ENCODE peak calls at places on chromosome 1, in eight cellular contexts. S, U, G, X, L, B, E and H are unnamed samples.

GRCh38 chr1:28893403-28894102 is 20.8 kb upstream of the EPB41 start:
- DNase-seq in U (no peak), B (peak), G (peak), E (peak), X (peak), L (no peak), S (peak), H (peak)

GRCh38 chr1:86155061-86155806 is 1.3 kb downstream of the COL24A1 start:
- DNase-seq in X (peak), U (peak), E (no peak), L (peak), S (peak), G (peak), B (peak), H (peak)

GRCh38 chr1:228378453-228379164 is 28.0 kb downstream of the TRIM11 start:
- DNase-seq in L (peak), G (peak), B (peak), U (peak), X (peak), S (peak), E (peak), H (peak)

GRCh38 chr1:37958690-37959089 is 11.8 kb upstream of the INPP5B start:
- DNase-seq in E (no peak), S (peak), L (peak), X (no peak), U (no peak), B (no peak), G (no peak), H (no peak)

GRCh38 chr1:62299426-62300200 is 19.6 kb downstream of the KANK4 start:
- DNase-seq in E (peak), G (no peak), B (no peak), X (no peak), L (peak), U (no peak), S (no peak), H (no peak)

GRCh38 chr1:54806931-54807611 is 5.9 kb upstream of the TTC22 start:
- DNase-seq in L (no peak), S (peak), X (no peak), E (no peak), G (no peak), U (no peak), B (no peak), H (no peak)

GRCh38 chr1:17213433-17214148 is 8.7 kb downstream of the PADI1 start:
- DNase-seq in G (no peak), B (no peak), U (no peak), L (no peak), S (no peak), E (no peak), X (no peak), H (no peak)

GRCh38 chr1:20361401-20361800 is 70.7 kb downstream of the VWA5B1 start:
- DNase-seq in L (peak), G (no peak), B (no peak), E (no peak), X (no peak), U (no peak), S (no peak), H (no peak)

GRCh38 chr1:170592591-170593111 is 60.7 kb downstream of the GORAB start:
- DNase-seq in S (peak), X (no peak), E (no peak), B (no peak), U (no peak), L (no peak), G (no peak), H (no peak)

GRCh38 chr1:226111109-226111864 is 48.8 kb downstream of the H3-3A start:
- DNase-seq in G (no peak), B (no peak), U (no peak), E (no peak), L (no peak), S (no peak), X (no peak), H (no peak)

GRCh38 chr1:169584483-169585144 is 1.7 kb downstream of the F5 start:
- DNase-seq in L (no peak), U (no peak), X (no peak), G (no peak), B (no peak), S (no peak), E (peak), H (no peak)

GRCh38 chr1:117695796-117696505 is 90.1 kb downstream of the TENT5C start:
- DNase-seq in B (no peak), E (peak), U (no peak), S (peak), G (no peak), X (no peak), L (peak), H (no peak)

GRCh38 chr1:20440785-20441200 is 45.2 kb downstream of the CAMK2N1 start:
- DNase-seq in X (peak), U (peak), G (peak), S (peak), B (no peak), E (peak), L (peak), H (peak)

GRCh38 chr1:202615501-202616354 is 94.5 kb downstream of the SYT2 start:
- DNase-seq in U (peak), L (peak), S (peak), X (no peak), E (peak), B (no peak), G (no peak), H (no peak)

GRCh38 chr1:214332950-214333798 is 52.2 kb downstream of the SMYD2 start:
- DNase-seq in G (peak), E (peak), U (no peak), L (peak), X (peak), S (peak), B (no peak), H (peak)

GRCh38 chr1:91804546-91805023 is 81.4 kb downstream of the TGFBR3 start:
- DNase-seq in U (no peak), B (no peak), G (no peak), E (peak), X (no peak), L (peak), S (peak), H (no peak)

GRCh38 chr1:161886589-161886988 is 120.5 kb downstream of the ATF6 start:
- DNase-seq in X (no peak), G (no peak), S (no peak), E (no peak), U (no peak), L (no peak), B (no peak), H (no peak)

GRCh38 chr1:208496467-208497371 is 252.5 kb upstream of the PLXNA2 start:
- DNase-seq in G (no peak), B (no peak), L (no peak), E (no peak), U (no peak), X (no peak), S (no peak), H (no peak)

GRCh38 chr1:33470495-33471012 is 1.9 kb upstream of the ZSCAN20 start:
- DNase-seq in U (peak), L (peak), X (peak), S (peak), G (peak), B (peak), E (peak), H (peak)

GRCh38 chr1:42206164-42206563 is 41.6 kb upstream of the GUCA2A start:
- DNase-seq in L (no peak), S (no peak), X (no peak), G (no peak), U (no peak), B (no peak), E (no peak), H (no peak)

GRCh38 chr1:42211224-42211623 is 46.7 kb upstream of the GUCA2A start:
- DNase-seq in X (no peak), G (no peak), L (no peak), U (no peak), E (no peak), S (peak), B (no peak), H (no peak)

GRCh38 chr1:42210421-42211133 is 46.0 kb upstream of the GUCA2A start:
- DNase-seq in X (no peak), B (no peak), L (no peak), G (no peak), U (no peak), S (peak), E (no peak), H (no peak)

GRCh38 chr1:42214447-42214871 is 49.9 kb upstream of the GUCA2A start:
- DNase-seq in G (no peak), B (no peak), L (peak), S (peak), E (peak), U (no peak), X (no peak), H (no peak)

DNA sequence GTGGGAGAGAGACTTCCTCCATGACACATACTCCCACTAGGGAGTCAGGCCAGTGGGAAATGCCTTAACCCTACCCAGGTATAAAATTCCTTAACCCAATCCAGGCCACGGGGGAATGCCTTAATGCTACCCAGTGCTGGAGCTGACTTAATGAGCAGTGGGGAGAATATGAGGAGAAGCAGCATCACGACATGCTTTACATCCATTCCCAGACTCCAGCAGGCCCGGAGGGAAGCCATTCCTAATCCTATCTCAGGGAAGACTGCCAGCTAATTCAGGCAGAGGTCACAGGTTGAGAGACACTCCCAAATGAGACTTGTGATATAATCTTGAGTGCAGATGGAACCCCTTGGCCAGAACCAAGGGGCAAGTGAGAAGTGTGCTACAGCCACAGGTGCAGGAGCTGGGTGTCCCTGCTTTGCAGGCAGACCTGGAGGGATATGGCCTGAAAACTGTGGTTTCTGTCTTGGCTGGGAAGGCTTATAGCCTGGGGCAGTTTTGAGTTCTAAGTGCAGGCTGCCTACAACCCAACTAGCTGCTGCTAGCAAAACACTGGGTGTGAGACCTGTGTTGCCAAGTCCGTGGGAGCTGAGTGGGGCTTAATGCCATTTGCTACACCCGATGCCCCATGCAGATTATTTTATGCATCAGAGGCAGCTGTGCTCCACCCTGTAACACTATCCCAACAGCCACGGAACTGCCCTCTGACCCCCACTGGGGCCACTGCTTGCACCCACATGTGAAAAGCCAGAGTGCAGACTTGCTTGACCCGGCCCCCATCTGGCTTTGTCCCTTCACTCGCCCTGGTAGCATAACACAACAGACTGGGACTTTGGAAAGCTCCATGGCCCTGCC is 45.2 kb upstream of the GUCA2A start:
- DNase-seq in U (no peak), B (peak), S (no peak), X (no peak), E (peak), G (no peak), L (no peak), H (peak)
- TF ChIP-seq CTCF in U (no peak), B (no peak), S (no peak), X (no peak), E (no peak), G (no peak), L (no peak), H (no peak)

GRCh38 chr1:193069748-193070394 is 10.5 kb downstream of the RO60 start:
- DNase-seq in B (no peak), E (peak), X (peak), G (peak), U (no peak), L (peak), S (peak), H (no peak)
- TF ChIP-seq CTCF in B (no peak), E (peak), X (peak), G (peak), U (no peak), L (peak), S (peak), H (peak)

GRCh38 chr1:9065213-9065751 is 4.2 kb downstream of the SLC2A5 start:
- DNase-seq in X (no peak), B (no peak), E (no peak), S (no peak), G (no peak), U (no peak), L (no peak), H (no peak)
- TF ChIP-seq CTCF in X (no peak), B (no peak), E (no peak), S (no peak), G (no peak), U (no peak), L (no peak), H (no peak)

GRCh38 chr1:201022824-201023516 is 544 bp downstream of the KIF21B start:
- DNase-seq in L (no peak), U (no peak), X (peak), E (no peak), B (peak), G (peak), S (no peak), H (no peak)
- TF ChIP-seq CTCF in L (no peak), U (no peak), X (peak), E (no peak), B (no peak), G (no peak), S (no peak), H (no peak)

GRCh38 chr1:99445486-99445885 is 181.2 kb downstream of the PLPPR4 start:
- DNase-seq in E (no peak), L (peak), S (peak), X (no peak), B (no peak), G (no peak), U (no peak), H (no peak)

GRCh38 chr1:99447716-99448115 is 183.4 kb downstream of the PLPPR4 start:
- DNase-seq in U (no peak), L (no peak), X (no peak), G (no peak), S (no peak), E (no peak), B (no peak), H (no peak)
- TF ChIP-seq CTCF in U (no peak), L (no peak), X (no peak), G (no peak), S (no peak), E (no peak), B (no peak), H (no peak)

GRCh38 chr1:46524843-46525242 is 26.6 kb downstream of the KNCN start:
- DNase-seq in G (no peak), S (no peak), U (no peak), L (no peak), B (peak), E (no peak), X (no peak), H (no peak)
- TF ChIP-seq CTCF in G (no peak), S (no peak), U (no peak), L (no peak), B (no peak), E (no peak), X (no peak), H (no peak)

DNA sequence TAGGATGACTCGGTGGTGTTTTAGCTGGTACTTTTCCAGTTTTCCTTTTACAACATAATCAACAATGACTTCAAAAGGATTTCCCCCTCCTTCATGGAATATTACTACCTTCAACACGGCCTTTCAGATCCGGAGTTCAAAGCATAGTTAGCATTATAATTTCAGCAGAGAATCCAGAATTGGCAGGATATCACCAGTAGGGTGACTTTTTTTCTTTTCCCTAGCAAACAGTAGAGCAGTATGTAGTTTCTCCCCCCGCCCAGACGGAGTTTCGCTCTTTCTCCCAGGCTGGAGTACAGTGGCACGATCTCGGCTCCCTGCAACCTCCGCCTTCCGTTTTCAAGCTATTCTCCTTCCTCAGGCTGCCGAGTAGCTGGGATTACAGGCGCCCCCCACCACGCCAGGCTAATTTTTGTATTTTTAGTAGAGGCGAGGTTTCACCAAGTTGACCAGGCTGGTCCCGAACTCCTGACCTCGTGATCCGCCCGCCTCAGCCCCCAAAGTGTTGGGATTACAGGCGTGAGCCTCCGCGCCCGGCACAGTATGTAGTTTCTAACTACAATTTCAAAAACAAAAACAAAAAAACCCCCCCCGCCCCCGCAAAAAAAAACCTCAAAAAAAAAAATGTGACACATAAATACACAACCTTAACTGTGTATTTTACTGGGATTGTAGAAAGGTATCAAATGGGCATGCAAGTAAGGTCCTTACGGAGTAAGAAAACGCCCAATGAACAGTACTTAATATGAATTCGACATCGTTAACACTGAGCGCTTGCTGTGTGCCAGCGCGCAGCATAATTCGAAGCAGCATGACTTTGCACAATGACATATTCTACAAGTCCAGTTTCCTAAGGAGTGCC is 1.5 kb upstream of the COX20 start:
- DNase-seq in L (peak), X (peak), S (peak), E (peak), B (peak), U (peak), G (peak), H (peak)
- TF ChIP-seq CTCF in L (peak), X (peak), S (peak), E (peak), B (no peak), U (peak), G (no peak), H (peak)

GRCh38 chr1:63674865-63675815 is 81.9 kb downstream of the PGM1 start:
- DNase-seq in X (no peak), G (no peak), U (peak), S (no peak), E (peak), L (peak), B (no peak), H (no peak)
- TF ChIP-seq CTCF in X (no peak), G (no peak), U (no peak), S (no peak), E (no peak), L (no peak), B (no peak), H (no peak)